ENCODE peak calls at places on chromosomes 2 and 18, in seven cellular contexts. S is fibroblast of pulmonary artery, G is OCI-LY7, B is cardiac muscle cell, Z is astrocyte, Q is mesenchymal stem cell, L is IMR-90. R is an unnamed sample.

GRCh38 chr2:204437815-204438766 is 107.2 kb upstream of the PARD3B start:
- DNase-seq in S (no peak), Q (no peak), Z (no peak), L (no peak), B (no peak), G (no peak), R (peak; percentile 13)

GRCh38 chr2:169734172-169734847 is 678 bp downstream of the KLHL23 start:
- DNase-seq in G (no peak), Q (peak; percentile 22), L (no peak), B (peak; percentile 14), Z (no peak), S (no peak), R (peak; percentile 68)

GRCh38 chr2:38997784-38998183 is 108.1 kb downstream of the ARHGEF33 start:
- DNase-seq in L (peak; percentile 98), Z (peak; percentile 90), Q (peak; percentile 93), G (no peak), B (peak; percentile 92), S (peak; percentile 96), R (no peak)

GRCh38 chr2:106167067-106167466 is 27.0 kb downstream of the UXS1 start:
- DNase-seq in G (no peak), L (no peak), Z (no peak), S (no peak), Q (no peak), B (no peak), R (no peak)

GRCh38 chr18:59697236-59697932 is at the start of gene CCBE1:
- DNase-seq in Z (peak; percentile 58), Q (peak; percentile 64), G (no peak), B (peak; percentile 81), L (peak; percentile 71), S (peak; percentile 75), R (peak; percentile 90)

GRCh38 chr2:164928101-164928673 is 27.1 kb downstream of the SLC38A11 start:
- DNase-seq in L (no peak), B (no peak), G (no peak), S (no peak), Z (no peak), Q (no peak), R (no peak)

GRCh38 chr2:75321558-75321957 is 122.2 kb upstream of the TACR1 start:
- DNase-seq in L (no peak), Q (no peak), B (no peak), Z (no peak), G (no peak), S (no peak), R (no peak)

GRCh38 chr2:106975641-106976040 is 89.7 kb upstream of the ST6GAL2 start:
- DNase-seq in G (no peak), B (no peak), S (no peak), Q (no peak), L (no peak), Z (peak; percentile 8), R (no peak)

GRCh38 chr2:109324859-109325258 is 195.9 kb downstream of the SH3RF3 start:
- DNase-seq in G (no peak), Z (peak; percentile 96), B (peak; percentile 98), S (peak; percentile 98), Q (peak; percentile 96), L (peak; percentile 95), R (no peak)

GRCh38 chr2:19349911-19350677 is 8.3 kb downstream of the OSR1 start:
- DNase-seq in L (no peak), Z (peak; percentile 51), G (peak; percentile 8), Q (peak; percentile 71), S (peak; percentile 45), B (peak; percentile 64), R (peak; percentile 45)

GRCh38 chr18:8366656-8367055 is 242.6 kb upstream of the RAB12 start:
- DNase-seq in S (no peak), L (no peak), Q (no peak), B (no peak), G (no peak), Z (no peak), R (no peak)

GRCh38 chr18:67265464-67266245 is 250.9 kb downstream of the DSEL start:
- DNase-seq in Q (peak; percentile 73), B (peak; percentile 71), Z (peak; percentile 93), G (no peak), S (peak; percentile 79), L (peak; percentile 79), R (no peak)

GRCh38 chr2:240329116-240329665 is 106.3 kb upstream of the GPC1 start:
- DNase-seq in S (no peak), Q (no peak), Z (no peak), G (no peak), L (no peak), B (no peak), R (no peak)

GRCh38 chr2:95282458-95282857 is 8.2 kb downstream of the PROM2 start:
- DNase-seq in L (no peak), B (no peak), Q (no peak), G (no peak), S (no peak), Z (no peak), R (no peak)

GRCh38 chr18:60193780-60194179 is 178.8 kb downstream of the MC4R start:
- DNase-seq in S (no peak), B (no peak), L (no peak), Q (no peak), G (no peak), Z (no peak), R (no peak)

GRCh38 chr2:218292700-218293014 is 354 bp upstream of the TMBIM1 start:
- DNase-seq in Z (no peak), L (no peak), S (no peak), G (no peak), Q (no peak), B (no peak), R (no peak)
- H3K4me3 ChIP-seq in Z (peak overlapping the region; percentile 79), L (peak overlapping the region; percentile 86), S (peak overlapping the region; percentile 21), G (peak overlapping the region; percentile 89), Q (peak overlapping the region; percentile 96), B (peak overlapping the region; percentile 35), R (no peak overlapping the region)

GRCh38 chr2:58731488-58731869 is 490.4 kb upstream of the FANCL start:
- DNase-seq in L (no peak), B (no peak), G (no peak), Q (no peak), Z (no peak), S (no peak), R (no peak)
- H3K4me3 ChIP-seq in L (no peak overlapping the region), B (no peak overlapping the region), G (no peak overlapping the region), Q (no peak overlapping the region), Z (no peak overlapping the region), S (no peak overlapping the region), R (no peak overlapping the region)

GRCh38 chr2:10029875-10030223 is 13.5 kb upstream of the KLF11 start:
- DNase-seq in B (no peak), G (no peak), S (no peak), Z (no peak), Q (no peak), L (no peak), R (no peak)
- H3K4me3 ChIP-seq in B (no peak overlapping the region), G (no peak overlapping the region), S (no peak overlapping the region), Z (no peak overlapping the region), Q (no peak overlapping the region), L (no peak overlapping the region), R (no peak overlapping the region)

GRCh38 chr18:57428221-57429150 is 6.7 kb upstream of the ONECUT2 start:
- DNase-seq in L (no peak), Q (no peak), G (no peak), Z (no peak), S (no peak), B (no peak), R (no peak)
- H3K4me3 ChIP-seq in L (no peak overlapping the region), Q (peak overlapping the region; percentile 44), G (no peak overlapping the region), Z (no peak overlapping the region), S (no peak overlapping the region), B (no peak overlapping the region), R (no peak overlapping the region)

GRCh38 chr2:65030481-65030880 is 25.7 kb upstream of the CEP68 start:
- DNase-seq in L (no peak), Q (no peak), G (peak; percentile 85), B (no peak), S (no peak), Z (no peak), R (no peak)
- H3K4me3 ChIP-seq in L (no peak overlapping the region), Q (no peak overlapping the region), G (peak overlapping the region; percentile 64), B (no peak overlapping the region), S (no peak overlapping the region), Z (no peak overlapping the region), R (no peak overlapping the region)

GRCh38 chr2:55035716-55036115 is 14.5 kb downstream of the RTN4 start:
- DNase-seq in L (no peak), B (no peak), Z (no peak), S (no peak), Q (no peak), G (no peak), R (no peak)
- H3K4me3 ChIP-seq in L (no peak overlapping the region), B (no peak overlapping the region), Z (no peak overlapping the region), S (no peak overlapping the region), Q (no peak overlapping the region), G (no peak overlapping the region), R (no peak overlapping the region)

R was measured in pancreas.